ENCODE peak calls at places on chromosome 10, in nine cellular contexts. One of them, this sample, is unnamed.

GRCh38 chr10:91163709-91164474 is 56.6 kb upstream of the PCGF5 start:
- DNase-seq in tibial artery: peak
- DNase-seq in left lung: peak
- DNase-seq in MM.1S: no peak
- DNase-seq in left ventricle myocardium inferior: peak
- DNase-seq in epithelial cell of esophagus: peak
- DNase-seq in ovary: peak
- DNase-seq in CD8-positive, alpha-beta T cell: peak
- DNase-seq in LNCaP clone FGC: no peak
- DNase-seq in this sample: no peak

GRCh38 chr10:59557052-59557451 is 152.6 kb downstream of the SLC16A9 start:
- DNase-seq in ovary: no peak
- DNase-seq in left lung: no peak
- DNase-seq in epithelial cell of esophagus: no peak
- DNase-seq in tibial artery: no peak
- DNase-seq in CD8-positive, alpha-beta T cell: no peak
- DNase-seq in left ventricle myocardium inferior: no peak
- DNase-seq in MM.1S: no peak
- DNase-seq in LNCaP clone FGC: no peak
- DNase-seq in this sample: no peak

GRCh38 chr10:70352401-70353097 is 29.9 kb downstream of the LRRC20 start:
- DNase-seq in LNCaP clone FGC: no peak
- DNase-seq in left ventricle myocardium inferior: no peak
- DNase-seq in MM.1S: no peak
- DNase-seq in CD8-positive, alpha-beta T cell: no peak
- DNase-seq in epithelial cell of esophagus: peak
- DNase-seq in left lung: no peak
- DNase-seq in tibial artery: no peak
- DNase-seq in ovary: no peak
- DNase-seq in this sample: no peak

GRCh38 chr10:131070856-131071255 is 240.7 kb downstream of the TCERG1L start:
- DNase-seq in ovary: no peak
- DNase-seq in LNCaP clone FGC: no peak
- DNase-seq in CD8-positive, alpha-beta T cell: no peak
- DNase-seq in epithelial cell of esophagus: no peak
- DNase-seq in tibial artery: peak
- DNase-seq in left lung: no peak
- DNase-seq in MM.1S: no peak
- DNase-seq in left ventricle myocardium inferior: no peak
- DNase-seq in this sample: no peak

GRCh38 chr10:126628746-126629145 is 41.7 kb downstream of the C10orf90 start:
- DNase-seq in left lung: no peak
- DNase-seq in epithelial cell of esophagus: no peak
- DNase-seq in left ventricle myocardium inferior: no peak
- DNase-seq in tibial artery: no peak
- DNase-seq in CD8-positive, alpha-beta T cell: no peak
- DNase-seq in MM.1S: no peak
- DNase-seq in ovary: no peak
- DNase-seq in LNCaP clone FGC: no peak
- DNase-seq in this sample: no peak

GRCh38 chr10:787933-788651 is 98.6 kb upstream of the DIP2C start:
- DNase-seq in tibial artery: no peak
- DNase-seq in MM.1S: no peak
- DNase-seq in LNCaP clone FGC: no peak
- DNase-seq in epithelial cell of esophagus: no peak
- DNase-seq in CD8-positive, alpha-beta T cell: no peak
- DNase-seq in left lung: no peak
- DNase-seq in ovary: no peak
- DNase-seq in left ventricle myocardium inferior: no peak
- DNase-seq in this sample: no peak

GRCh38 chr10:45468110-45468509 is 94.1 kb downstream of the ALOX5 start:
- DNase-seq in ovary: no peak
- DNase-seq in LNCaP clone FGC: no peak
- DNase-seq in tibial artery: no peak
- DNase-seq in CD8-positive, alpha-beta T cell: no peak
- DNase-seq in left ventricle myocardium inferior: no peak
- DNase-seq in MM.1S: no peak
- DNase-seq in left lung: no peak
- DNase-seq in epithelial cell of esophagus: no peak
- DNase-seq in this sample: no peak

GRCh38 chr10:46293832-46294640 is 7.2 kb downstream of the ANTXRL start:
- DNase-seq in left lung: peak
- DNase-seq in LNCaP clone FGC: no peak
- DNase-seq in tibial artery: no peak
- DNase-seq in epithelial cell of esophagus: peak
- DNase-seq in ovary: no peak
- DNase-seq in CD8-positive, alpha-beta T cell: no peak
- DNase-seq in left ventricle myocardium inferior: no peak
- DNase-seq in MM.1S: no peak
- DNase-seq in this sample: no peak

GRCh38 chr10:92313750-92314149 is 22.8 kb downstream of the MARCHF5 start:
- DNase-seq in left lung: no peak
- DNase-seq in LNCaP clone FGC: no peak
- DNase-seq in epithelial cell of esophagus: no peak
- DNase-seq in ovary: no peak
- DNase-seq in CD8-positive, alpha-beta T cell: no peak
- DNase-seq in left ventricle myocardium inferior: no peak
- DNase-seq in tibial artery: no peak
- DNase-seq in MM.1S: no peak
- DNase-seq in this sample: no peak

GRCh38 chr10:48363617-48364355 is 57.3 kb downstream of the MAPK8 start:
- DNase-seq in left ventricle myocardium inferior: no peak
- DNase-seq in CD8-positive, alpha-beta T cell: no peak
- DNase-seq in tibial artery: no peak
- DNase-seq in LNCaP clone FGC: peak
- DNase-seq in epithelial cell of esophagus: peak
- DNase-seq in left lung: no peak
- DNase-seq in ovary: peak
- DNase-seq in MM.1S: peak
- DNase-seq in this sample: peak

GRCh38 chr10:7260412-7260900 is 150.4 kb downstream of the SFMBT2 start:
- DNase-seq in tibial artery: peak
- DNase-seq in left ventricle myocardium inferior: peak
- DNase-seq in epithelial cell of esophagus: peak
- DNase-seq in ovary: peak
- DNase-seq in CD8-positive, alpha-beta T cell: no peak
- DNase-seq in left lung: peak
- DNase-seq in MM.1S: peak
- DNase-seq in LNCaP clone FGC: peak
- DNase-seq in this sample: peak

GRCh38 chr10:77636967-77637473 is 588 bp downstream of the KCNMA1 start:
- DNase-seq in CD8-positive, alpha-beta T cell: no peak
- DNase-seq in LNCaP clone FGC: no peak
- DNase-seq in ovary: no peak
- DNase-seq in left ventricle myocardium inferior: no peak
- DNase-seq in epithelial cell of esophagus: peak
- DNase-seq in tibial artery: no peak
- DNase-seq in left lung: no peak
- DNase-seq in MM.1S: no peak
- DNase-seq in this sample: no peak

GRCh38 chr10:49252313-49253034 is 46.5 kb upstream of the C10orf71 start:
- DNase-seq in ovary: no peak
- DNase-seq in CD8-positive, alpha-beta T cell: no peak
- DNase-seq in left ventricle myocardium inferior: no peak
- DNase-seq in left lung: no peak
- DNase-seq in MM.1S: no peak
- DNase-seq in LNCaP clone FGC: no peak
- DNase-seq in epithelial cell of esophagus: no peak
- DNase-seq in tibial artery: no peak
- DNase-seq in this sample: no peak

GRCh38 chr10:126609566-126609965 is 60.9 kb downstream of the C10orf90 start:
- DNase-seq in LNCaP clone FGC: no peak
- DNase-seq in ovary: no peak
- DNase-seq in left ventricle myocardium inferior: no peak
- DNase-seq in MM.1S: no peak
- DNase-seq in left lung: no peak
- DNase-seq in CD8-positive, alpha-beta T cell: no peak
- DNase-seq in tibial artery: no peak
- DNase-seq in epithelial cell of esophagus: no peak
- DNase-seq in this sample: no peak

GRCh38 chr10:96765406-96766240 is 45.3 kb upstream of the PIK3AP1 start:
- DNase-seq in left lung: peak
- DNase-seq in left ventricle myocardium inferior: peak
- DNase-seq in epithelial cell of esophagus: peak
- DNase-seq in MM.1S: peak
- DNase-seq in LNCaP clone FGC: peak
- DNase-seq in tibial artery: peak
- DNase-seq in ovary: peak
- DNase-seq in CD8-positive, alpha-beta T cell: peak
- DNase-seq in this sample: no peak

GRCh38 chr10:132452216-132452650 is 55.2 kb downstream of the PWWP2B start:
- DNase-seq in MM.1S: no peak
- DNase-seq in epithelial cell of esophagus: no peak
- DNase-seq in left ventricle myocardium inferior: no peak
- DNase-seq in tibial artery: no peak
- DNase-seq in LNCaP clone FGC: no peak
- DNase-seq in CD8-positive, alpha-beta T cell: peak
- DNase-seq in ovary: peak
- DNase-seq in left lung: no peak
- DNase-seq in this sample: no peak
- TF ChIP-seq CTCF in MM.1S: no peak
- TF ChIP-seq CTCF in epithelial cell of esophagus: no peak
- TF ChIP-seq CTCF in left ventricle myocardium inferior: peak
- TF ChIP-seq CTCF in tibial artery: peak
- TF ChIP-seq CTCF in LNCaP clone FGC: peak
- TF ChIP-seq CTCF in CD8-positive, alpha-beta T cell: no peak
- TF ChIP-seq CTCF in ovary: no peak
- TF ChIP-seq CTCF in left lung: no peak
- TF ChIP-seq CTCF in this sample: no peak

GRCh38 chr10:43392757-43393156 is 16.2 kb downstream of the HNRNPF start:
- DNase-seq in LNCaP clone FGC: no peak
- DNase-seq in epithelial cell of esophagus: no peak
- DNase-seq in ovary: no peak
- DNase-seq in left lung: peak
- DNase-seq in left ventricle myocardium inferior: no peak
- DNase-seq in tibial artery: no peak
- DNase-seq in MM.1S: no peak
- DNase-seq in CD8-positive, alpha-beta T cell: no peak
- DNase-seq in this sample: no peak

GRCh38 chr10:43389867-43390266 is 18.4 kb downstream of the FXYD4 start:
- DNase-seq in CD8-positive, alpha-beta T cell: no peak
- DNase-seq in MM.1S: no peak
- DNase-seq in LNCaP clone FGC: no peak
- DNase-seq in left ventricle myocardium inferior: no peak
- DNase-seq in epithelial cell of esophagus: no peak
- DNase-seq in ovary: no peak
- DNase-seq in tibial artery: no peak
- DNase-seq in left lung: peak
- DNase-seq in this sample: no peak

GRCh38 chr10:43390791-43391190 is 18.2 kb downstream of the HNRNPF start:
- DNase-seq in ovary: no peak
- DNase-seq in CD8-positive, alpha-beta T cell: peak
- DNase-seq in tibial artery: no peak
- DNase-seq in MM.1S: no peak
- DNase-seq in LNCaP clone FGC: no peak
- DNase-seq in left ventricle myocardium inferior: no peak
- DNase-seq in epithelial cell of esophagus: peak
- DNase-seq in left lung: peak
- DNase-seq in this sample: no peak

GRCh38 chr10:43387678-43388032 is 16.2 kb downstream of the FXYD4 start:
- DNase-seq in left lung: peak
- DNase-seq in MM.1S: no peak
- DNase-seq in tibial artery: no peak
- DNase-seq in CD8-positive, alpha-beta T cell: no peak
- DNase-seq in left ventricle myocardium inferior: no peak
- DNase-seq in LNCaP clone FGC: no peak
- DNase-seq in epithelial cell of esophagus: no peak
- DNase-seq in ovary: no peak
- DNase-seq in this sample: no peak

DNA sequence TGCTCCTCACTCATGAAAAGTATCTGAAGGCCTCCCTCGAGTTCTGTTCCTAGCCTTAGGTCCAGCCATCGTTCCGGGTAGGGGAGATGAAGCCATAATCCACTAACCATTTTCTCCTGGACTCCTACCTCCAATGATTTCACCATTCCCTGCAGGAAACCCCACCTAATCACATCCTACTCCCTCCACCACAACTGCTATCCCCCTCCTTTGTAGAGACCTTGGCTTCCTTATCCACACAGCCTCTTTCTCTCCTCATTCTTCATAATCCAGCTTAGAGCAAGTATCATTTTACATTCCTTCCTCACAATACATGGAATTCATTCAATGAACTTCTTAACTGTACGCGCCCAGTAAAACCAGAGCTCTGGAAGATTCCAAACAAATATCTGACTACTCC is 18.7 kb downstream of the HNRNPF start:
- DNase-seq in left lung: no peak
- DNase-seq in ovary: no peak
- DNase-seq in CD8-positive, alpha-beta T cell: no peak
- DNase-seq in LNCaP clone FGC: no peak
- DNase-seq in left ventricle myocardium inferior: no peak
- DNase-seq in epithelial cell of esophagus: no peak
- DNase-seq in tibial artery: no peak
- DNase-seq in MM.1S: no peak
- DNase-seq in this sample: no peak
- H3K4me3 ChIP-seq in left lung: no peak
- H3K4me3 ChIP-seq in ovary: no peak
- H3K4me3 ChIP-seq in CD8-positive, alpha-beta T cell: no peak
- H3K4me3 ChIP-seq in LNCaP clone FGC: no peak
- H3K4me3 ChIP-seq in left ventricle myocardium inferior: no peak
- H3K4me3 ChIP-seq in epithelial cell of esophagus: no peak
- H3K4me3 ChIP-seq in tibial artery: no peak
- H3K4me3 ChIP-seq in MM.1S: no peak
- H3K4me3 ChIP-seq in this sample: no peak

GRCh38 chr10:85175635-85176034 is 847.2 kb downstream of the CCSER2 start:
- DNase-seq in left lung: no peak
- DNase-seq in MM.1S: no peak
- DNase-seq in LNCaP clone FGC: no peak
- DNase-seq in CD8-positive, alpha-beta T cell: no peak
- DNase-seq in tibial artery: no peak
- DNase-seq in ovary: no peak
- DNase-seq in epithelial cell of esophagus: no peak
- DNase-seq in left ventricle myocardium inferior: no peak
- DNase-seq in this sample: no peak
- TF ChIP-seq CTCF in left lung: no peak
- TF ChIP-seq CTCF in MM.1S: no peak
- TF ChIP-seq CTCF in LNCaP clone FGC: no peak
- TF ChIP-seq CTCF in CD8-positive, alpha-beta T cell: no peak
- TF ChIP-seq CTCF in tibial artery: no peak
- TF ChIP-seq CTCF in ovary: no peak
- TF ChIP-seq CTCF in epithelial cell of esophagus: no peak
- TF ChIP-seq CTCF in left ventricle myocardium inferior: no peak
- TF ChIP-seq CTCF in this sample: no peak

DNA sequence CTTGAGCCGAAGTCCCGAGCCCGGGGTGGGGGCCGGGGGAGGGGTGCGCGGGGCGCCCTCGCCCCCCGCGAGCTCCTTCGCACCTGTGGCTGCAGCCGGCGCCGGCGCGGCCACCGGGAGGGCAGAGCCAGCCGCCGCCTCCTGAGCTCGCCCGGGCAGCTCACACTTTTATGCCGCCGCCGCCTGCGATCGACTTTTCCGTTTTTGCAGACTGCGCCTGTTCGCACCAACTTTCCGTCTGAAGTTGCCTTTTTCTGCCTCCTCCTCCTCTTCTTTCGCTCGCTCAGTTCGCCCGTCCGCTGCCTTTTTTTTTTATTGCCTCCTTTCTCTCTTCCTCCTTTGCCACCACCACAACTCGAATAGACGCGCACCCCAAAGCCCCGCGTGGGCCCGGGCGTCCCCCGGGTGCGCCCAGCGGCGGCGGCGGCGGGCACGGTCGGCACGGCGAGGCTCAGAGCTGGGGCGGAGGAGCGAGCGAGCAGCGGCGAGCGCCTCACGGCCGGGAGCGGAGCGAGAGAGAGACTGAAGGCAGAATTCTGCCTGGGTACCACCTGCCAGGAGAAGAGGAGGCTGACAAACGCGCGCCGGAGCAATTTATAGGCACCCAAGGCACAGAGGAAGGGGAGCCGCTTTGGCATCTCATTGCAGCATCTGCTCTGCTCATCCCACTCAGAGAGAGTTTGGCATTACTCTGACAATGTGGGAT is at the start of gene C1QL3:
- DNase-seq in tibial artery: no peak
- DNase-seq in left lung: no peak
- DNase-seq in MM.1S: no peak
- DNase-seq in left ventricle myocardium inferior: no peak
- DNase-seq in LNCaP clone FGC: no peak
- DNase-seq in CD8-positive, alpha-beta T cell: no peak
- DNase-seq in ovary: no peak
- DNase-seq in epithelial cell of esophagus: peak
- DNase-seq in this sample: no peak
- H3K4me3 ChIP-seq in tibial artery: peak
- H3K4me3 ChIP-seq in left lung: peak
- H3K4me3 ChIP-seq in MM.1S: no peak
- H3K4me3 ChIP-seq in left ventricle myocardium inferior: peak
- H3K4me3 ChIP-seq in LNCaP clone FGC: peak
- H3K4me3 ChIP-seq in CD8-positive, alpha-beta T cell: peak
- H3K4me3 ChIP-seq in ovary: peak
- H3K4me3 ChIP-seq in epithelial cell of esophagus: peak
- H3K4me3 ChIP-seq in this sample: peak

This sample was measured in GM12864.